ENCODE peak calls at places on chromosomes 2 and 18, in four cellular contexts. P, O, F and X are unnamed samples.

GRCh38 chr18:48940854-48941531 is 9.8 kb downstream of the SMAD7 start:
- DNase-seq in F (no peak), O (no peak), P (no peak), X (no peak)

GRCh38 chr2:88027709-88028389 is 11.5 kb upstream of the RNU2-63P start:
- DNase-seq in P (no peak), O (no peak), F (no peak), X (no peak)

GRCh38 chr2:68796306-68796905 is 61.8 kb downstream of the ARHGAP25 start:
- DNase-seq in P (no peak), F (no peak), O (no peak), X (no peak)

GRCh38 chr2:111049792-111050640 is 70.7 kb upstream of the BCL2L11 start:
- DNase-seq in O (peak; percentile 83), P (no peak), F (no peak), X (no peak)

GRCh38 chr18:7624697-7625096 is 57.6 kb downstream of the PTPRM start:
- DNase-seq in P (no peak), F (no peak), O (no peak), X (no peak)

GRCh38 chr2:215830313-215830712 is 183.0 kb downstream of the MREG start:
- DNase-seq in P (peak; percentile 71), F (no peak), O (peak; percentile 55), X (peak; percentile 12)

GRCh38 chr2:227608469-227609338 is 5.9 kb downstream of the SCYGR3 start:
- DNase-seq in O (no peak), P (no peak), F (no peak), X (no peak)

GRCh38 chr18:13437034-13437433 is 218.5 kb downstream of the LDLRAD4 start:
- DNase-seq in P (no peak), O (no peak), F (no peak), X (no peak)

GRCh38 chr18:61896767-61897166 is 4.0 kb upstream of the RNF152 start:
- DNase-seq in O (no peak), P (no peak), F (no peak), X (no peak)
- TF ChIP-seq TCF7L2 in O (no peak), P (no peak), F (no peak), X (no peak)

DNA sequence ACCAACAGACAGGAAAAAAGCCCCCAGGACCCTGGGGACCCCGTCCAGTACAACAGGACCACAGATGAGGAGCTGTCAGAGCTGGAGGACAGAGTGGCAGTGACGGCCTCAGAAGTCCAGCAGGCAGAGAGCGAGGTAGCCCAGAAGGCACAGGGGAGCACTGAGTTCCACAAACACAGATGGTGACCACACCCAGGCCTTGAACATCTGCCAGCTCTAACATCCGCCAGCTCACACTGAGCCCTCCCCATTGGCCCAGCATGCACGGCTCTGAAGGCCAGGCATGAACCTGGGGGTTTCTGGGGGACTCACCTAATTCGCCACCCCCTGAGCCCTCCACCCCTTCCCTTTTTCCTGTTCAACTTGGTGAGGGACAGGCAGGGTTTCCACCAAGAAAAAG is 25.6 kb upstream of the PRLH start:
- DNase-seq in P (no peak), O (no peak), F (no peak), X (no peak)
- TF ChIP-seq TCF7L2 in P (no peak), O (no peak), F (no peak), X (no peak)

DNA sequence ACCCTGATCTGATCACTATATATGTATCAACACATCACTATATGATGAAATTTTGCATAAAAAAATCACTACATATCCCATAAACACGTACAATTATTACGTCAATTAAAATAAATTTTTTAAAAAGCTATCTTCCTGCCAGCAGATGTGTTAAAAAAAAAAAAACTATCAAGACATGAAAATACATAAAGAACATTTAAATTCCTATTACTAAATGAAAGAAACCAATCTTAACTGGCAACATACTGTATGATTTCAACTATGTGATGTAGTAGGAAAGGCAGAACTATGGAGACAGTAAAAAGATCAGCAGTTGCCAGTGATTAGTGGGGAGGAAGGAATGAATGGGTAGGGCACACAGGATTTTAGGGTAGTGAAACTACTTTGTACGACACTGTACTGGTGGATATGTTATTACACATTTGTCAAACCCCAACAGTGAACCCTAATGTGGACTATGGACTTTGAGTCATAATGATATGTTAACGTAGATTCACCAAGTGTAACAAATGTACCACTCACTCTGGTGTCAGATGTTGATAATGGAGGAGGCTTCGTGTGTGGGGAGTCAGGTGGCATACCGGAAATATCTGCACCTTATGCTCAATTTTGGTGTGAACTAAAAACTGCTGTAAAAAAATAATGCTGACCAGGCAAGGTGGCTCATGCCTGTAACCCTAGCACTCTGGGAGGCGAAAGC is 27.4 kb downstream of the USP34 start:
- DNase-seq in F (no peak), P (no peak), O (peak; percentile 92), X (no peak)
- TF ChIP-seq TCF7L2 in F (no peak), P (no peak), O (no peak), X (no peak)

GRCh38 chr2:226273440-226273839 is 526.2 kb downstream of the IRS1 start:
- DNase-seq in P (no peak), F (no peak), O (no peak), X (no peak)

GRCh38 chr2:226272435-226272834 is 527.2 kb downstream of the IRS1 start:
- DNase-seq in P (no peak), O (no peak), F (no peak), X (no peak)

GRCh38 chr2:226274143-226274542 is 525.5 kb downstream of the IRS1 start:
- DNase-seq in O (no peak), F (no peak), P (no peak), X (no peak)

GRCh38 chr2:226270279-226270678 is 529.3 kb downstream of the IRS1 start:
- DNase-seq in F (no peak), O (no peak), P (no peak), X (no peak)
- TF ChIP-seq TCF7L2 in F (no peak), O (no peak), P (no peak), X (no peak)

GRCh38 chr2:235439959-235440662 is 53.7 kb upstream of the AGAP1 start:
- DNase-seq in P (no peak), F (no peak), O (no peak), X (no peak)
- TF ChIP-seq TCF7L2 in P (no peak), F (no peak), O (no peak), X (no peak)

GRCh38 chr2:138447889-138448570 is 53.5 kb upstream of the SPOPL start:
- DNase-seq in F (no peak), P (no peak), O (no peak), X (no peak)
- TF ChIP-seq TCF7L2 in F (no peak), P (no peak), O (no peak), X (no peak)

DNA sequence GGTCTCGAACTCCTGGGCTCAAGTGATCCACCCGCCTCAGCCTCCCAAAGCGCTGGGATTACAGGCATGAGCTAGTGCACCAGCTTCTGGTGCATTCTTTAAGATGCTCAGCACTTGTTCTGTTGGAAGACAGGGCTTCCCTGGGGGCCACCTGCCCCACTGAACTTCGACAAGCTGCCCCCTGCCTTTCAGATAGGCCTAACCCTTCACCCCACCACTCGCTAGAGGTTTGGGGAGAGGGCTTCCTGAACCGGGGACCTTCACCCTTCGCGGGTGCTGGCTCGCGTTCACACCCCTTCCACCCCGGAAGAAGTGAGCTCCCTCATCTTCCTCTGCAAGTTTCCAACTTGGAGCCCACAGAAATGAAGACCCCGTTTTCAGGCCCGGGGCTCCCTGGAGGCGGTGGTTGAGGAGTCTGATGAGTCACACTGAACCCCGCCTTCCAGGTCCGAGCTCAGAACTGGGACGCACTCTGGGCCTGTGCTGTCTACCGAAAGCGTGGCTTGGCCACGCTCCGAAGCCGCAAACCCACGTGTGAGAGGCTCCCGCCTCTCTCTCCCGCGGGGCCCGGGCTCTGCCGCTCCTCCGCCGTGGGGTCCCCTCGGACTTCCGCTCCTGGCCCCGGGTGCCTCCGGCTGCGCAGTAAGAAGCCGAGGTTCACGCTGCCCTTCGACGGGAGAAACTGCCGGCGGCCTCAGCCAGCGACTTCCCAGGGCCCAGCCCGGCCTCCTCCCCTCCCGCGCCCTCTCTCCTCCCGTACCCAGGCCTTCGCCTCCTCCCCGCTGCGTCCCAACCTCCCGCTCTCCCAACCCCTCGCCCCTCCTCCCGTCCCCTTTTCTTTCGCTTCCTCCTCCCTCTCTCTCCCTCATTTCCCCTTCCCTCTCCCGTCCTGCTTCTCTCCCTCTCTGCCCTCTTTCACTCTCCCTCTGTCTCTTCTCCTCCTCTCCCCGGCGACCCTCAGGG is 47.5 kb upstream of the SP3 start:
- DNase-seq in P (peak; percentile 18), O (no peak), F (no peak), X (no peak)
- TF ChIP-seq TCF7L2 in P (no peak), O (no peak), F (no peak), X (no peak)

GRCh38 chr2:3563521-3563976 is 5.4 kb upstream of the RNASEH1 start:
- DNase-seq in P (peak; percentile 60), O (no peak), F (no peak), X (no peak)
- TF ChIP-seq TCF7L2 in P (no peak), O (no peak), F (no peak), X (no peak)

GRCh38 chr2:236065756-236066155 is 102.4 kb downstream of the GBX2 start:
- DNase-seq in P (no peak), O (no peak), F (no peak), X (no peak)

GRCh38 chr2:236061899-236062298 is 106.3 kb downstream of the GBX2 start:
- DNase-seq in F (no peak), O (no peak), P (no peak), X (no peak)

GRCh38 chr2:236061497-236061896 is 106.7 kb downstream of the GBX2 start:
- DNase-seq in P (no peak), F (no peak), O (no peak), X (no peak)

DNA sequence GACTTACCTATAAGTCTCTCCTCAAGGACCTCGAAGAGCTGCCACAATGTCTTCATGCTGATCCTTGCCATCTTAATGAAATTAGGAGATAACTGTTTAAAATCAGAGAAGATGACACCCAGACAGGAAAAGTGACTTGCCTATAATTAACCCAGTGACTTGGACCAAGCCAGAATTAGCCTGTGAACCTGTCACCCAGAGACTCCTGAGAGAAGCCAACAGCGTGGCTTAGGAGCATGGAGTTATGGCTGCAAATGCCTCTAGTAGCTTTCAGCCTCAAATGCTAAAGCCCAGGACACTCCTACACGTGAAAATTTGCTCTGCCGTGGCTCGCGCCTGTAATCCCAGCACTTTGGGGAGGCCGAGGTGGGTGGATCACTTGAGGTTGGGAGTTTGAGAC is 104.2 kb downstream of the GBX2 start:
- DNase-seq in O (no peak), P (no peak), F (no peak), X (no peak)
- TF ChIP-seq TCF7L2 in O (no peak), P (no peak), F (no peak), X (no peak)

GRCh38 chr18:53508529-53508928 is 715.9 kb downstream of the MBD2 start:
- DNase-seq in F (no peak), P (no peak), O (no peak), X (no peak)
- TF ChIP-seq TCF7L2 in F (no peak), P (no peak), O (no peak), X (no peak)